ENCODE peak calls at places on chromosomes 7 and 10, in nine cellular contexts. W, X, L, Z, R, H, M, C and D are unnamed samples. For H3K4me1, the result is how much of the 10 kb centered on the place peaks cover.

GRCh38 chr10:110513949-110514348 is 16.2 kb downstream of the DUSP5 start:
- DNase-seq in W (no peak), X (no peak), L (no peak), Z (no peak), R (no peak), H (no peak), M (no peak), C (no peak), D (no peak)

GRCh38 chr10:86960003-86960862 is 1.8 kb downstream of the SNCG start:
- DNase-seq in W (peak), X (peak), L (peak), Z (peak), R (peak), H (no peak), M (peak), C (no peak), D (no peak)

GRCh38 chr10:79483948-79484347 is 28.4 kb upstream of the EIF5AL1 start:
- DNase-seq in W (peak), X (no peak), L (peak), Z (no peak), R (no peak), H (no peak), M (no peak), C (no peak), D (peak)

GRCh38 chr7:1936531-1937251 is 266.6 kb downstream of the ELFN1 start:
- DNase-seq in W (no peak), X (no peak), L (peak), Z (no peak), R (no peak), H (no peak), M (no peak), C (no peak), D (peak)

GRCh38 chr10:7239312-7239985 is 171.4 kb downstream of the SFMBT2 start:
- DNase-seq in W (no peak), X (no peak), L (no peak), Z (no peak), R (no peak), H (no peak), M (peak), C (no peak), D (no peak)

GRCh38 chr10:124007773-124008145 is 85.6 kb downstream of the CHST15 start:
- DNase-seq in W (no peak), X (peak), L (no peak), Z (no peak), R (no peak), H (no peak), M (no peak), C (no peak), D (no peak)

GRCh38 chr7:80224416-80224815 is 89.8 kb downstream of the GNAI1 start:
- DNase-seq in W (no peak), X (no peak), L (no peak), Z (no peak), R (no peak), H (no peak), M (no peak), C (no peak), D (no peak)

GRCh38 chr7:3200504-3200903 is 100.5 kb upstream of the SDK1 start:
- DNase-seq in W (peak), X (no peak), L (no peak), Z (no peak), R (peak), H (peak), M (no peak), C (no peak), D (no peak)

GRCh38 chr10:132460691-132461090 is 63.7 kb downstream of the PWWP2B start:
- DNase-seq in W (no peak), X (peak), L (no peak), Z (no peak), R (no peak), H (no peak), M (no peak), C (no peak), D (no peak)

GRCh38 chr10:95516774-95517373 is 44.3 kb downstream of the SORBS1 start:
- DNase-seq in W (no peak), X (no peak), L (no peak), Z (no peak), R (no peak), H (no peak), M (no peak), C (no peak), D (no peak)

GRCh38 chr7:96076350-96076707 is 245.6 kb downstream of the SLC25A13 start:
- DNase-seq in W (no peak), X (no peak), L (no peak), Z (no peak), R (no peak), H (no peak), M (no peak), C (no peak), D (no peak)

GRCh38 chr7:142853739-142854504 is 954 bp upstream of the EPHB6 start:
- DNase-seq in W (peak), X (peak), L (peak), Z (peak), R (peak), H (peak), M (peak), C (peak), D (peak)

GRCh38 chr10:94403823-94404228 is 1.5 kb downstream of the TBC1D12 start:
- DNase-seq in W (peak), X (no peak), L (no peak), Z (no peak), R (no peak), H (no peak), M (no peak), C (no peak), D (no peak)

GRCh38 chr7:5303885-5304505 is 21.3 kb downstream of the SLC29A4 start:
- DNase-seq in W (no peak), X (no peak), L (no peak), Z (no peak), R (no peak), H (no peak), M (no peak), C (no peak), D (no peak)

GRCh38 chr7:373818-374705 is 84.1 kb downstream of the FOXL3 start:
- DNase-seq in W (no peak), X (peak), L (no peak), Z (no peak), R (no peak), H (peak), M (no peak), C (no peak), D (no peak)

GRCh38 chr7:371779-372545 is 82.0 kb downstream of the FOXL3 start:
- DNase-seq in W (no peak), X (peak), L (peak), Z (no peak), R (no peak), H (peak), M (no peak), C (no peak), D (no peak)

GRCh38 chr7:374706-375490 is 84.9 kb downstream of the FOXL3 start:
- DNase-seq in W (no peak), X (peak), L (no peak), Z (no peak), R (no peak), H (peak), M (no peak), C (no peak), D (no peak)

GRCh38 chr7:372546-372938 is 82.6 kb downstream of the FOXL3 start:
- DNase-seq in W (no peak), X (peak), L (peak), Z (no peak), R (no peak), H (no peak), M (no peak), C (no peak), D (no peak)

GRCh38 chr7:372939-373791 is 83.2 kb downstream of the FOXL3 start:
- DNase-seq in W (no peak), X (peak), L (peak), Z (no peak), R (no peak), H (peak), M (no peak), C (no peak), D (no peak)
- H3K27ac ChIP-seq in W (no peak), X (no peak), L (no peak), Z (no peak), R (no peak), H (peak), M (no peak), C (no peak), D (no peak)

DNA sequence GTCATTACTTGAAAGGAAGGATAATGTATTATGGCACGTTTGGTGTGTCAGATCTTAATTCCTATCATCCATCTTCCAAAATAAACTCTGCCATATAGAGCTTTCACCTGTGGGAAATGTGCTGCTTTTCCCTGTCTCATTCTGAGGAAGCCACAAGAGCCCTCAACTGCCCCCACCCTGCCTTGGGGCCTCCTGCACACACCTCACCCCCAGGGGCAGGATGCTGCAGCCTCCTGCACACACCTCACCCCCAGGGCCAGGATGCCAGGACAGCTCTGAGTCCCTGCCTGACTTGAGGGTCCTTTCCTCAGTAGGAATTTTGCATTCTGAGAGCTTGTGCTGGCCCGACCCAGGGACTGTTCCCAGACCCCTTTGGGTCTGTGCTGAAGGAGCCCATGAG is 67.1 kb downstream of the COL13A1 start:
- DNase-seq in W (no peak), X (no peak), L (no peak), Z (no peak), R (peak), H (no peak), M (no peak), C (no peak), D (no peak)
- H3K4me1 ChIP-seq in W (under half), X (half or more), L (under half), Z (under half), R (half or more), H (under half), M (under half), C (under half), D (under half)

GRCh38 chr7:51141451-51141971 is 175.1 kb downstream of the COBL start:
- DNase-seq in W (peak), X (no peak), L (no peak), Z (no peak), R (peak), H (peak), M (peak), C (peak), D (no peak)

GRCh38 chr7:51139796-51140195 is 176.8 kb downstream of the COBL start:
- DNase-seq in W (no peak), X (no peak), L (no peak), Z (no peak), R (peak), H (peak), M (no peak), C (no peak), D (no peak)

GRCh38 chr7:51138121-51139085 is 178.2 kb downstream of the COBL start:
- DNase-seq in W (no peak), X (no peak), L (no peak), Z (no peak), R (no peak), H (no peak), M (no peak), C (no peak), D (no peak)

GRCh38 chr7:51142741-51143390 is 173.7 kb downstream of the COBL start:
- DNase-seq in W (no peak), X (no peak), L (no peak), Z (no peak), R (no peak), H (no peak), M (no peak), C (no peak), D (no peak)

GRCh38 chr7:51140203-51140938 is 176.2 kb downstream of the COBL start:
- DNase-seq in W (no peak), X (no peak), L (peak), Z (no peak), R (no peak), H (peak), M (no peak), C (no peak), D (peak)
- H3K27ac ChIP-seq in W (no peak), X (no peak), L (peak), Z (no peak), R (peak), H (peak), M (no peak), C (no peak), D (no peak)

GRCh38 chr10:71241114-71241898 is 28.9 kb downstream of the UNC5B start:
- DNase-seq in W (peak), X (no peak), L (peak), Z (no peak), R (no peak), H (no peak), M (no peak), C (no peak), D (no peak)
- H3K4me1 ChIP-seq in W (under half), X (half or more), L (half or more), Z (under half), R (under half), H (under half), M (under half), C (under half), D (half or more)

DNA sequence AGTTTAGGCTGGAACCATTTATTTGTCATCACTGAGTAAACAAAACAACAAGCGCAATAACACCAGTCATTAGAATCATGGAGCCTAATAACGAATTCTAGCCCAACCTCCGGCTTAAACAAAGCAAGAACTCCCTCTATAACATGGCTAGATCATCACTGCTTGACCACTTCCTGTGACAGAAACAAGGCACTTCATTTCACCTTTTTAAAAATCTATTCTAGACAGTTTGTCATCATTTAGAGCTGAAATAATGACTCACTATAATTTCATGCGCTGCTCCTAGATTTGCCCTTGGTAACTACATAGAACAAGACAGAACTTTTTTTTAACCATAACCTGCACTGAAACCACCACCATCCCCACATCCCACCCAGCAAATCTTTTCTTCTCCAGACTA is 81.3 kb downstream of the OSBPL3 start:
- DNase-seq in W (no peak), X (no peak), L (no peak), Z (no peak), R (peak), H (no peak), M (no peak), C (no peak), D (no peak)
- H3K27ac ChIP-seq in W (no peak), X (no peak), L (no peak), Z (no peak), R (peak), H (no peak), M (no peak), C (no peak), D (no peak)

GRCh38 chr7:46214526-46214925 is 293.5 kb upstream of the IGFBP3 start:
- DNase-seq in W (no peak), X (no peak), L (no peak), Z (no peak), R (no peak), H (no peak), M (no peak), C (no peak), D (no peak)
- H3K4me1 ChIP-seq in W (under half), X (under half), L (under half), Z (under half), R (under half), H (under half), M (under half), C (under half), D (under half)